ENCODE peak calls at places on chromosomes 7 and 10, in seven cellular contexts. H is astrocyte of the cerebellum, M is astrocyte of the spinal cord, V is fibroblast of villous mesenchyme, P is heart right ventricle, R is uterus, S is OCI-LY7. J is an unnamed sample.

GRCh38 chr7:157139142-157140117 is 704 bp downstream of the UBE3C start:
- DNase-seq in H (no peak), M (peak), V (peak), P (peak), R (peak), S (peak), J (no peak)

GRCh38 chr10:27190508-27190907 is 35.4 kb downstream of the MASTL start:
- DNase-seq in H (no peak), M (no peak), V (peak), P (no peak), R (no peak), S (no peak), J (no peak)

GRCh38 chr7:74657692-74658170 is at the start of gene GTF2I:
- DNase-seq in H (no peak), M (no peak), V (no peak), P (no peak), R (no peak), S (peak), J (no peak)

GRCh38 chr10:130749911-130750310 is 561.6 kb downstream of the TCERG1L start:
- DNase-seq in H (no peak), M (no peak), V (no peak), P (no peak), R (peak), S (no peak), J (no peak)

GRCh38 chr7:65441010-65441409 is 67.4 kb downstream of the ZNF92 start:
- DNase-seq in H (peak), M (peak), V (peak), P (no peak), R (no peak), S (no peak), J (peak)

GRCh38 chr7:158861936-158862704 is 5.8 kb downstream of the DYNC2I1 start:
- DNase-seq in H (no peak), M (no peak), V (no peak), P (no peak), R (no peak), S (no peak), J (no peak)

GRCh38 chr7:19772858-19773337 is 519 bp downstream of the TMEM196 start:
- DNase-seq in H (peak), M (peak), V (peak), P (no peak), R (peak), S (no peak), J (no peak)

GRCh38 chr7:68699090-68699711 is 899.1 kb upstream of the AUTS2 start:
- DNase-seq in H (peak), M (peak), V (no peak), P (no peak), R (no peak), S (no peak), J (peak)

GRCh38 chr7:65379318-65379717 is 5.7 kb downstream of the ZNF92 start:
- DNase-seq in H (no peak), M (no peak), V (peak), P (no peak), R (no peak), S (no peak), J (no peak)

GRCh38 chr7:38448076-38448475 is 174.6 kb upstream of the TARP start:
- DNase-seq in H (peak), M (peak), V (peak), P (no peak), R (no peak), S (no peak), J (no peak)

GRCh38 chr10:78594938-78595645 is 473.7 kb upstream of the ZMIZ1 start:
- DNase-seq in H (no peak), M (no peak), V (peak), P (no peak), R (peak), S (peak), J (no peak)

GRCh38 chr10:62735464-62736188 is 68.9 kb upstream of the ADO start:
- DNase-seq in H (no peak), M (peak), V (peak), P (no peak), R (no peak), S (peak), J (no peak)

GRCh38 chr7:15057272-15057671 is 154.7 kb upstream of the DGKB start:
- DNase-seq in H (no peak), M (no peak), V (no peak), P (no peak), R (no peak), S (no peak), J (peak)

GRCh38 chr7:107544848-107545591 is 18.7 kb downstream of the COG5 start:
- DNase-seq in H (no peak), M (no peak), V (no peak), P (no peak), R (no peak), S (no peak), J (no peak)

GRCh38 chr7:96200740-96201139 is 121.2 kb downstream of the SLC25A13 start:
- DNase-seq in H (no peak), M (no peak), V (no peak), P (no peak), R (no peak), S (no peak), J (no peak)

GRCh38 chr10:101780818-101781654 is 2.2 kb downstream of the NPM3 start:
- DNase-seq in H (peak), M (peak), V (peak), P (peak), R (peak), S (peak), J (no peak)

GRCh38 chr10:101779544-101780186 is 3.6 kb downstream of the NPM3 start:
- DNase-seq in H (peak), M (peak), V (peak), P (peak), R (peak), S (peak), J (no peak)

GRCh38 chr10:101778781-101779543 is 3.0 kb upstream of the FGF8 start:
- DNase-seq in H (no peak), M (peak), V (peak), P (no peak), R (no peak), S (peak), J (no peak)

GRCh38 chr10:101781655-101781983 is 1.6 kb downstream of the NPM3 start:
- DNase-seq in H (no peak), M (no peak), V (no peak), P (no peak), R (no peak), S (no peak), J (no peak)

DNA sequence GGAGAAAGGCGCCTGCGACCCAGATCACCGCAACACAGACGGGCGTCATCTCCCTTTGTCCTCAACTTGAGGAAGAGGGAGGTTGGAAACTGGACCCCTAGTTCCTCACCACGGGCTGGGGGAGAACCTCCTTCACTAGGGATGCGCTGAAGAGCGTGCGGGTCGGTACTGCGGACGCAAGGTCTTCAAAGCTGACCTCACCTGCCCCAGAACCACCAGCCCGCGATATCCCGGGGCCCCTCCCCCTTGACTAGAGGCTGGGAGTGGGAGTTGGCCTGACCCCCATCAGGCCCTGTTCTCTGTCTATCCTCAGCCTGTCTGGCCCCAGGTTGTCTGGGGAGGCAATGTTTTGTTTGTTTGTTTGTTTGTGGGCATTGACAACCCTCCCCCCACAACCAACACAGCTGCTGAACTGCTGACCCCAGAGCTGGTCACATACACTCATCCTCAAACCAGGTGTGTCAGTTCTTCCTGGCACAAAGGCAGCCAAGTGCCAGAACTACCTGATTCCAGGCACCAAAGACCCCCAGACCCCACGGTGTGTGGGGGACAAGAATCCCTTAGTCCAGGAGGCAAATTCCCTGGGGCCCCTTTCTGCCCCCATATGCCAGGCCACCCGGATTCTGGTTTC is 2.9 kb downstream of the NPM3 start:
- DNase-seq in H (no peak), M (no peak), V (no peak), P (no peak), R (no peak), S (peak), J (no peak)
- H3K4me3 ChIP-seq in H (peak), M (no peak), V (peak), P (peak), R (peak), S (peak), J (no peak)

DNA sequence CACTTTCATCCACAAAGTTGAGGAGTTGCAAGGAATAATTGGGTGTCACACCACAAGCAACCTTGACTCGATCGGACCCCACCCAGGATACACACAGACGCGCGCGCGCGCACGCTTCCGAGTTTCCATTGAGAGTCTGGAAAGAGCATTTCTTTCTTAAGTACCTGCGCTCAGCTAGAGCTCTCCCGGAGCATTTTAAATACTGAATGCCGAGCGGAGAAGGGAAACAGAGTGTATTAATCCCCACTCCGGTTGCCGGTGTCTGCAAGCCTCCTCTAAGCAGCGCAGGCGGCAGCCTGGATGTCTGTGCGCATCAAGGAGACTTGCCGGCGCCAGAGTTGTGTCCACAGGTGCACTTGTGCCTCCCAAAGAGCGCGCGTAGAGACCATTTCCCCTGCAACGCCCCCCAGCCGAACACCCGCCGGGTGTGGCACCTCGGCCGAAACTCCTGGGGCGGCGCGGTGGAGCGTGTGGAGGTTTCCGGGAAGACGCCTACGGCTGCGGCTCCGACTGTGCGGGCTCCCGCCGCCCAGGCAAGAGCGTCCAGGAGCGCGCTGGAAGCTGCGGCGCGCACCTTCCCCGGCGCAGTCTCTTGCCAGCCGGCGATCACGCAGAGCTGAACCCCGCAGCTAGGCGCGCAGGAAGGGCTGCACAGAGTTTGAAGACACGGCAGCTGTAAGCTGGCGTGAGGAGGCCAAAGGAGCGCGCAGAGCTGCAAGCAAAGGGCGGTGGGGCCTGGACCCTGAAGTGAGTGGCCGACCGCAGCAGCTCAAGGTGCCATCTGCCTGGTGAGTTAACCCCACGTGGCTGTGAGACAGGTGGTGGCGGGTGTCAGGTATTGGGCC is 1.1 kb upstream of the FEZF1 start:
- DNase-seq in H (no peak), M (peak), V (no peak), P (no peak), R (no peak), S (no peak), J (no peak)
- H3K4me3 ChIP-seq in H (no peak), M (no peak), V (no peak), P (peak), R (no peak), S (no peak), J (no peak)

GRCh38 chr10:117563780-117564179 is 21.2 kb downstream of the EMX2 start:
- DNase-seq in H (no peak), M (no peak), V (no peak), P (no peak), R (no peak), S (no peak), J (no peak)

GRCh38 chr10:117565068-117565467 is 22.5 kb downstream of the EMX2 start:
- DNase-seq in H (no peak), M (no peak), V (no peak), P (no peak), R (no peak), S (no peak), J (no peak)

GRCh38 chr10:117570880-117571279 is 28.3 kb downstream of the EMX2 start:
- DNase-seq in H (no peak), M (no peak), V (no peak), P (no peak), R (no peak), S (no peak), J (no peak)

GRCh38 chr10:117569610-117570395 is 27.3 kb downstream of the EMX2 start:
- DNase-seq in H (no peak), M (no peak), V (no peak), P (no peak), R (no peak), S (no peak), J (no peak)

DNA sequence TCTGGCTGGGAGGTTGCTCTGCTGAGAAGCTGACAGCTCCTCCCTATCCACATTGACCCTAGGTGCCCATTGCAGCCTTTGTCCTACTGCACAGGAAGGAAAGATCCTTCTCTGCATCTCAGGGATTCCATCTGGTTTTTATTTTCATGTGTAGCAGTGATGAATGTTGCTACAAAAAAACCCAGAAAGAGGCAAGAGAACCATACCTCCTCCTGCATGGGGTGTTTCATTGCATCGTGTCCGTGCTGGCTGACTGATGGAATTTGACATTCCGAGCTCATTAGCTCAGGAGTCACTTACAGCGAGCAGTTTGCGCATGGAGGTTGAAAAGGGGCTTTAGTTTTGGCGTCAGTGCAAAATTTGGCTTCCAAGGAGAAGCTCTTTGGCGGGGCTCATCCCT is 25.7 kb downstream of the EMX2 start:
- DNase-seq in H (no peak), M (no peak), V (peak), P (no peak), R (no peak), S (no peak), J (no peak)
- H3K4me3 ChIP-seq in H (no peak), M (no peak), V (no peak), P (no peak), R (no peak), S (no peak), J (no peak)

GRCh38 chr7:27433581-27433980 is 191.0 kb downstream of the EVX1 start:
- DNase-seq in H (no peak), M (no peak), V (no peak), P (no peak), R (no peak), S (no peak), J (no peak)
- H3K4me3 ChIP-seq in H (no peak), M (no peak), V (no peak), P (no peak), R (no peak), S (no peak), J (no peak)

DNA sequence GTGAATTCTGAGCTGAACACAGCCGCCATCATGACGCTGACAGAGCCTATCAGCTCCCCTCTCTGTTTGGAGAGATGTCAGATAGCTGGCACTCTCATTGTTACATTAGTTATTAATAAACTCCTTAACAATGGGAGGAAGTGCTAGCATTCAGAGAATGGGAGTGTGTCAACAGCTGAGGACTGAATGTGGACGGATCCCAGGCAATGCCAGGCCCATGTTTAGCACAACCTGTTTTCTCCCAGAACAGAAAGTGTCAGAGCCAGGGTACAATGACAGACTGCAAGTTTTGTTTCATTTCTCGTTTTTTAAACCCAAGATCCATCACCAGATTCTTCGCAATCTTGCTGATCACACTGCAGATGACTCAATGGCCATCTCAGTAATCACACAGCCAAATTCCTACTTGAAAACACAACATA is 99.6 kb downstream of the PRPF18 start:
- DNase-seq in H (no peak), M (no peak), V (no peak), P (peak), R (no peak), S (no peak), J (no peak)
- H3K4me3 ChIP-seq in H (no peak), M (no peak), V (no peak), P (no peak), R (no peak), S (no peak), J (no peak)

GRCh38 chr10:6033954-6034353 is 28.2 kb downstream of the IL2RA start:
- DNase-seq in H (no peak), M (no peak), V (peak), P (peak), R (no peak), S (no peak), J (no peak)
- H3K4me3 ChIP-seq in H (no peak), M (no peak), V (no peak), P (no peak), R (no peak), S (no peak), J (no peak)